ENCODE peak calls at places on chromosomes 16 and 17, in six cellular contexts. One of them, this sample, is unnamed.

GRCh38 chr17:4559139-4559791 is 1.1 kb downstream of the GGT6 start:
- DNase-seq in psoas muscle: peak
- DNase-seq in right lobe of liver: no peak
- DNase-seq in NB4: no peak
- DNase-seq in AG04449: no peak
- DNase-seq in astrocyte of the cerebellum: no peak
- DNase-seq in this sample: no peak

GRCh38 chr17:57588086-57588485 is 157.0 kb downstream of the CCDC182 start:
- DNase-seq in right lobe of liver: no peak
- DNase-seq in astrocyte of the cerebellum: no peak
- DNase-seq in NB4: no peak
- DNase-seq in AG04449: no peak
- DNase-seq in psoas muscle: no peak
- DNase-seq in this sample: no peak

GRCh38 chr16:19481291-19481690 is 40.6 kb downstream of the GDE1 start:
- DNase-seq in AG04449: no peak
- DNase-seq in psoas muscle: no peak
- DNase-seq in right lobe of liver: no peak
- DNase-seq in astrocyte of the cerebellum: no peak
- DNase-seq in NB4: no peak
- DNase-seq in this sample: no peak

GRCh38 chr17:27430882-27431491 is 25.3 kb upstream of the KSR1 start:
- DNase-seq in astrocyte of the cerebellum: no peak
- DNase-seq in right lobe of liver: no peak
- DNase-seq in NB4: peak
- DNase-seq in psoas muscle: no peak
- DNase-seq in AG04449: no peak
- DNase-seq in this sample: no peak

GRCh38 chr17:62901544-62901943 is 64.5 kb upstream of the TANC2 start:
- DNase-seq in psoas muscle: no peak
- DNase-seq in NB4: no peak
- DNase-seq in astrocyte of the cerebellum: no peak
- DNase-seq in right lobe of liver: no peak
- DNase-seq in AG04449: no peak
- DNase-seq in this sample: no peak

GRCh38 chr16:58492066-58492465 is 7.9 kb upstream of the NDRG4 start:
- DNase-seq in psoas muscle: no peak
- DNase-seq in astrocyte of the cerebellum: no peak
- DNase-seq in AG04449: no peak
- DNase-seq in NB4: peak
- DNase-seq in right lobe of liver: no peak
- DNase-seq in this sample: no peak

GRCh38 chr16:919658-920631 is 50.8 kb downstream of the LMF1 start:
- DNase-seq in AG04449: peak
- DNase-seq in psoas muscle: peak
- DNase-seq in astrocyte of the cerebellum: no peak
- DNase-seq in right lobe of liver: peak
- DNase-seq in NB4: no peak
- DNase-seq in this sample: no peak

GRCh38 chr17:3893003-3893719 is at the start of gene CAMKK1:
- DNase-seq in AG04449: no peak
- DNase-seq in astrocyte of the cerebellum: no peak
- DNase-seq in psoas muscle: peak
- DNase-seq in right lobe of liver: peak
- DNase-seq in NB4: peak
- DNase-seq in this sample: peak

GRCh38 chr17:4833941-4834501 is 881 bp downstream of the MINK1 start:
- DNase-seq in AG04449: no peak
- DNase-seq in NB4: peak
- DNase-seq in astrocyte of the cerebellum: no peak
- DNase-seq in psoas muscle: no peak
- DNase-seq in right lobe of liver: no peak
- DNase-seq in this sample: peak

GRCh38 chr17:64073771-64074703 is 53.6 kb upstream of the ICAM2 start:
- DNase-seq in AG04449: no peak
- DNase-seq in right lobe of liver: no peak
- DNase-seq in astrocyte of the cerebellum: no peak
- DNase-seq in psoas muscle: no peak
- DNase-seq in NB4: peak
- DNase-seq in this sample: no peak

GRCh38 chr16:84460406-84461028 is 43.9 kb downstream of the MEAK7 start:
- DNase-seq in AG04449: no peak
- DNase-seq in psoas muscle: no peak
- DNase-seq in NB4: no peak
- DNase-seq in astrocyte of the cerebellum: no peak
- DNase-seq in right lobe of liver: no peak
- DNase-seq in this sample: peak

GRCh38 chr17:42521036-42521435 is 15.0 kb upstream of the NAGLU start:
- DNase-seq in astrocyte of the cerebellum: no peak
- DNase-seq in right lobe of liver: no peak
- DNase-seq in AG04449: no peak
- DNase-seq in NB4: no peak
- DNase-seq in psoas muscle: no peak
- DNase-seq in this sample: peak

GRCh38 chr17:1999557-2000251 is 25.4 kb downstream of the RTN4RL1 start:
- DNase-seq in AG04449: no peak
- DNase-seq in right lobe of liver: peak
- DNase-seq in psoas muscle: peak
- DNase-seq in astrocyte of the cerebellum: no peak
- DNase-seq in NB4: no peak
- DNase-seq in this sample: peak

GRCh38 chr17:79986441-79987186 is 49.1 kb downstream of the TBC1D16 start:
- DNase-seq in AG04449: no peak
- DNase-seq in astrocyte of the cerebellum: no peak
- DNase-seq in NB4: no peak
- DNase-seq in psoas muscle: peak
- DNase-seq in right lobe of liver: peak
- DNase-seq in this sample: no peak

GRCh38 chr16:1127101-1127500 is 25.8 kb upstream of the CACNA1H start:
- DNase-seq in psoas muscle: no peak
- DNase-seq in NB4: no peak
- DNase-seq in astrocyte of the cerebellum: no peak
- DNase-seq in right lobe of liver: no peak
- DNase-seq in AG04449: no peak
- DNase-seq in this sample: no peak

GRCh38 chr17:45962221-45962972 is 36.7 kb upstream of the STH start:
- DNase-seq in psoas muscle: no peak
- DNase-seq in NB4: no peak
- DNase-seq in AG04449: no peak
- DNase-seq in right lobe of liver: no peak
- DNase-seq in astrocyte of the cerebellum: no peak
- DNase-seq in this sample: no peak

GRCh38 chr16:24984101-24984500 is 31.1 kb downstream of the ARHGAP17 start:
- DNase-seq in right lobe of liver: no peak
- DNase-seq in astrocyte of the cerebellum: no peak
- DNase-seq in psoas muscle: no peak
- DNase-seq in AG04449: no peak
- DNase-seq in NB4: no peak
- DNase-seq in this sample: no peak
- H3K4me3 ChIP-seq in right lobe of liver: no peak
- H3K4me3 ChIP-seq in astrocyte of the cerebellum: no peak
- H3K4me3 ChIP-seq in psoas muscle: no peak
- H3K4me3 ChIP-seq in AG04449: no peak
- H3K4me3 ChIP-seq in NB4: no peak
- H3K4me3 ChIP-seq in this sample: no peak

DNA sequence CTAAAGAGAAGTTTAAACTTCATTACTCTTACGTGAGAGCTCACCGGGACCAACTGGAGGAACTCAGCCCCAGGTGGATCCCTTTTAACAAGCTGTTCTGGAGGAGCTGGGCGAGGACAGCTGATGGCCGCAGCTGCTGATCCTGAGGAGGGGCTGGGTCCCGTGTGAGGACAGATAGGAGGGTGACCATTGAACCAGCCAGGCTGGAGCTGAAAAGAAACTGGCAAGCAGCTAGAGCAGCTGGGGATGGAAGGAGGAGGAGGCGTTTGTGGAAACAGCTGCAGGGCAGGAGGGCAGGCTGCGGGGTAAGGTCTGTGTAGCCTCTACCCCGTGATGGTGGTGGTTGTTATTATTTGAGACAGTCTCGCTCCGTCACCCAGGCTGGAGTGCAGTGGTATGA is 119.5 kb downstream of the AATF start:
- DNase-seq in AG04449: no peak
- DNase-seq in psoas muscle: no peak
- DNase-seq in right lobe of liver: no peak
- DNase-seq in astrocyte of the cerebellum: no peak
- DNase-seq in NB4: no peak
- DNase-seq in this sample: no peak
- H3K4me3 ChIP-seq in AG04449: no peak
- H3K4me3 ChIP-seq in psoas muscle: no peak
- H3K4me3 ChIP-seq in right lobe of liver: peak
- H3K4me3 ChIP-seq in astrocyte of the cerebellum: no peak
- H3K4me3 ChIP-seq in NB4: no peak
- H3K4me3 ChIP-seq in this sample: no peak

GRCh38 chr16:66923247-66923851 is 2.0 kb downstream of the RRAD start:
- DNase-seq in right lobe of liver: no peak
- DNase-seq in AG04449: no peak
- DNase-seq in psoas muscle: peak
- DNase-seq in NB4: peak
- DNase-seq in astrocyte of the cerebellum: no peak
- DNase-seq in this sample: peak

GRCh38 chr16:66924527-66925321 is 611 bp downstream of the RRAD start:
- DNase-seq in psoas muscle: peak
- DNase-seq in AG04449: no peak
- DNase-seq in right lobe of liver: no peak
- DNase-seq in astrocyte of the cerebellum: no peak
- DNase-seq in NB4: peak
- DNase-seq in this sample: no peak

GRCh38 chr16:66921758-66922450 is 3.2 kb upstream of the CDH16 start:
- DNase-seq in psoas muscle: peak
- DNase-seq in astrocyte of the cerebellum: no peak
- DNase-seq in AG04449: no peak
- DNase-seq in NB4: no peak
- DNase-seq in right lobe of liver: no peak
- DNase-seq in this sample: no peak

GRCh38 chr16:66925322-66925840 is at the start of gene RRAD:
- DNase-seq in AG04449: no peak
- DNase-seq in astrocyte of the cerebellum: no peak
- DNase-seq in right lobe of liver: no peak
- DNase-seq in psoas muscle: peak
- DNase-seq in NB4: no peak
- DNase-seq in this sample: peak

GRCh38 chr16:66923866-66924265 is 1.5 kb downstream of the RRAD start:
- DNase-seq in AG04449: no peak
- DNase-seq in psoas muscle: no peak
- DNase-seq in NB4: peak
- DNase-seq in astrocyte of the cerebellum: no peak
- DNase-seq in right lobe of liver: no peak
- DNase-seq in this sample: no peak
- H3K4me3 ChIP-seq in AG04449: no peak
- H3K4me3 ChIP-seq in psoas muscle: peak
- H3K4me3 ChIP-seq in NB4: no peak
- H3K4me3 ChIP-seq in astrocyte of the cerebellum: no peak
- H3K4me3 ChIP-seq in right lobe of liver: no peak
- H3K4me3 ChIP-seq in this sample: peak

GRCh38 chr17:32010114-32010513 is 2.9 kb downstream of the LRRC37B start:
- DNase-seq in psoas muscle: no peak
- DNase-seq in AG04449: no peak
- DNase-seq in NB4: no peak
- DNase-seq in astrocyte of the cerebellum: no peak
- DNase-seq in right lobe of liver: no peak
- DNase-seq in this sample: no peak
- H3K4me3 ChIP-seq in psoas muscle: peak
- H3K4me3 ChIP-seq in AG04449: no peak
- H3K4me3 ChIP-seq in NB4: peak
- H3K4me3 ChIP-seq in astrocyte of the cerebellum: no peak
- H3K4me3 ChIP-seq in right lobe of liver: no peak
- H3K4me3 ChIP-seq in this sample: no peak

GRCh38 chr17:179721-180379 is 1.6 kb downstream of the DOC2B start:
- DNase-seq in astrocyte of the cerebellum: no peak
- DNase-seq in NB4: no peak
- DNase-seq in psoas muscle: no peak
- DNase-seq in right lobe of liver: no peak
- DNase-seq in AG04449: no peak
- DNase-seq in this sample: no peak
- H3K4me3 ChIP-seq in astrocyte of the cerebellum: no peak
- H3K4me3 ChIP-seq in NB4: no peak
- H3K4me3 ChIP-seq in psoas muscle: peak
- H3K4me3 ChIP-seq in right lobe of liver: no peak
- H3K4me3 ChIP-seq in AG04449: no peak
- H3K4me3 ChIP-seq in this sample: peak

DNA sequence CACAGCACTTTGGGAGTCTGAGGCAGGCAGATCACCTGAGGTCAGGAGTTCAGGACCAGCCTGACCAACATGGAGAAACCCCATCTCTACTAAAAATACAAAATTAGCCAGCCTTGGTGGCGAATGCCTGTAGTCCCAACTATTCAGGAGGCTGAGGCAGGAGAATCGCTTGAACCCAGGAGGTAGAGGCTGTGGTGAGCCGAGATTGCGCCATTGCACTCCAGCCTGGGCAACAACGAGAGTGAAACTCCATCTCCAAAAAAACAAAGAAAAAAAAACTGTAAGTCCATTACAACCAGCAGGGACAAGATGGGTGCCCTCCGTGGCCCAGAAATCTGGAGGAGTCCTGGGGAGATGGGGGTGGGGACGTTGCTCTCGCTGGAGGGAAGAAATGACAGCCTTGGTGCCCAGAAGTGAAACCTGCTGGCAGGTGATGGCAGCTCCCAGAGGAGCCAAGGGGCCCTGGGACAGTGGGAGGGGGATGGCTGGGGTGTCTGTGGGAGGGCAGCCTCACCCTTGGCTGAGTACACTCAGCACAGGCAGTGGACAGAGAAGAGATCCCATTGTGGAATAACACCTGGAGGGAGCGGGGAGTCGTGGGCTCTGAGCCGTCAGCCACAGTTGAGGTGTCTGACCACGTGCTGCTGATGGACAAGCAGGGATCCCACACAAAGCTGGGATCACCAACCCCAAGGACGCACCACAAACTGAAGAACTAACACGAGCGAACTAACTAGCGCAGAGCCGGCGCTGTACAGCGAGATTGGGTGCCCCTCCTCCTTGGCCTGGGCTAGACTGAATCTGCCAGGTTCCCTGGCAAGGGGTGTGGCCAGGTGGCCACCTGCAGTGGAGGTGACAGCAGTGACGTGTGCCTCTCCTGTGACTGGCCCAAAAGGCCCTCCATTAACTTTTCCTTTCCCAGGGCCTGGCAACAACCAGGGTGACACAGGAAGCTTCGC is 46.9 kb upstream of the BAHCC1 start:
- DNase-seq in astrocyte of the cerebellum: no peak
- DNase-seq in NB4: peak
- DNase-seq in AG04449: no peak
- DNase-seq in right lobe of liver: no peak
- DNase-seq in psoas muscle: no peak
- DNase-seq in this sample: no peak
- H3K4me3 ChIP-seq in astrocyte of the cerebellum: no peak
- H3K4me3 ChIP-seq in NB4: no peak
- H3K4me3 ChIP-seq in AG04449: no peak
- H3K4me3 ChIP-seq in right lobe of liver: no peak
- H3K4me3 ChIP-seq in psoas muscle: no peak
- H3K4me3 ChIP-seq in this sample: no peak

DNA sequence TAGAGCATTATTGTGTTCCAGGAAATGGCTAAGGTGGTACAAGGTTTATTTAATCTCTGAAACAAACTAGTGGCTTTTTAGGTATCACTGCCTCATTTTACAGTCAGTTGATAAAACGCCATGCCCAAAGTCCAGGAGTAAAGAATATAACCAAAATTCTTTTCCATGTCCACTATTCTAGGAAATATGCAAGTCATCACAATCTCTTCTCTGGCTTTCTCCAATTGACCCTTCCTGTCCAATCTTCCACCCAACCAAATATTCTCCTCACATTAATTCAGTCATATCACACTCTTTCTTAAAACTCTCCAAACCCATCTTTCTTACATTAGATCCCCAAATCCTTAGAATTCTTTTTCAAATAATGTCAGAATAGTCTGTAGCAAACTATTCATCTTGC is 1110.0 kb upstream of the CDH8 start:
- DNase-seq in AG04449: no peak
- DNase-seq in right lobe of liver: no peak
- DNase-seq in astrocyte of the cerebellum: no peak
- DNase-seq in NB4: no peak
- DNase-seq in psoas muscle: no peak
- DNase-seq in this sample: no peak
- H3K4me3 ChIP-seq in AG04449: no peak
- H3K4me3 ChIP-seq in right lobe of liver: no peak
- H3K4me3 ChIP-seq in astrocyte of the cerebellum: no peak
- H3K4me3 ChIP-seq in NB4: no peak
- H3K4me3 ChIP-seq in psoas muscle: no peak
- H3K4me3 ChIP-seq in this sample: no peak